ENCODE peak calls at places on chromosomes 4 and X, in ten cellular contexts. B is RWPE1, L is neural progenitor cell, N is MM.1S, P is PC-9, J is fibroblast of mammary gland, U is kidney epithelial cell, S is thoracic aorta, R is right lobe of liver, E is GM13977. A is an unnamed sample.

GRCh38 chrX:56968980-56969379 is 26.4 kb downstream of the SPIN3 start:
- DNase-seq in P (no peak), E (no peak), U (no peak), B (no peak), L (no peak), S (no peak), N (no peak), J (no peak), R (no peak), A (no peak)

GRCh38 chr4:151418385-151418784 is 9.4 kb downstream of the FHIP1A start:
- DNase-seq in E (no peak), S (no peak), J (peak; percentile 88), B (peak; percentile 65), R (no peak), L (no peak), P (peak; percentile 80), U (peak; percentile 82), N (no peak), A (no peak)

GRCh38 chrX:2698604-2699003 is 7.5 kb downstream of the CD99 start:
- DNase-seq in P (peak; percentile 98), N (no peak), B (peak; percentile 41), U (no peak), L (no peak), J (no peak), R (no peak), E (no peak), S (no peak), A (no peak)

GRCh38 chr4:70688795-70689231 is 481 bp downstream of the UTP3 start:
- DNase-seq in E (no peak), N (no peak), U (no peak), L (peak; percentile 17), B (peak; percentile 3), S (no peak), J (no peak), P (no peak), R (no peak), A (no peak)

GRCh38 chrX:34654939-34655338 is 2.1 kb downstream of the TMEM47 start:
- DNase-seq in N (no peak), S (no peak), P (no peak), E (no peak), J (no peak), R (no peak), U (no peak), L (peak; percentile 47), B (no peak), A (no peak)

GRCh38 chr4:123833156-123833555 is 436.6 kb downstream of the SPRY1 start:
- DNase-seq in R (no peak), S (no peak), E (no peak), L (no peak), N (no peak), P (no peak), B (peak; percentile 28), U (no peak), J (peak; percentile 87), A (no peak)

GRCh38 chr4:84968936-84969335 is 2.4 kb upstream of the WDFY3 start:
- DNase-seq in R (no peak), P (no peak), B (no peak), J (peak; percentile 14), L (no peak), S (no peak), U (no peak), N (no peak), E (no peak), A (no peak)

GRCh38 chr4:8168232-8168631 is 9.6 kb upstream of the ABLIM2 start:
- DNase-seq in J (no peak), U (no peak), S (no peak), B (no peak), L (no peak), P (no peak), E (no peak), R (no peak), N (no peak), A (no peak)

GRCh38 chr4:76083386-76083785 is 8.9 kb downstream of the ART3 start:
- DNase-seq in S (no peak), R (no peak), E (no peak), N (no peak), P (no peak), U (no peak), J (no peak), B (no peak), L (no peak), A (no peak)

GRCh38 chr4:178752954-178753525 is 1310.8 kb upstream of the AGA start:
- DNase-seq in R (no peak), S (no peak), U (no peak), N (no peak), B (no peak), J (no peak), P (no peak), L (peak; percentile 80), E (no peak), A (no peak)

GRCh38 chr4:110486226-110486625 is 10.3 kb downstream of the ENPEP start:
- DNase-seq in P (no peak), J (no peak), R (no peak), B (no peak), L (no peak), N (no peak), S (no peak), U (no peak), E (no peak), A (no peak)

GRCh38 chrX:68894513-68895338 is 65.9 kb downstream of the EFNB1 start:
- DNase-seq in U (no peak), E (no peak), R (no peak), B (peak; percentile 14), J (peak; percentile 20), N (no peak), P (no peak), S (peak; percentile 9), L (peak; percentile 77), A (no peak)

GRCh38 chr4:103168993-103169392 is 29.1 kb downstream of the CENPE start:
- DNase-seq in N (no peak), U (no peak), R (no peak), E (no peak), P (no peak), B (no peak), S (no peak), J (no peak), L (no peak), A (no peak)

GRCh38 chr4:46329118-46329976 is 60.6 kb downstream of the GABRA2 start:
- DNase-seq in B (peak; percentile 14), P (peak; percentile 41), L (peak; percentile 78), E (peak; percentile 3), S (no peak), N (peak; percentile 74), R (no peak), U (peak; percentile 10), J (peak; percentile 44), A (peak; percentile 39)

GRCh38 chrX:23103546-23103945 is 103.8 kb downstream of the DDX53 start:
- DNase-seq in U (no peak), P (no peak), N (no peak), J (no peak), S (no peak), B (no peak), R (no peak), E (no peak), L (peak; percentile 1), A (no peak)
- TF ChIP-seq CTCF in U (no peak), P (no peak), N (no peak), J (no peak), S (no peak), B (no peak), R (no peak), E (no peak), L (peak; percentile 17), A (no peak)

DNA sequence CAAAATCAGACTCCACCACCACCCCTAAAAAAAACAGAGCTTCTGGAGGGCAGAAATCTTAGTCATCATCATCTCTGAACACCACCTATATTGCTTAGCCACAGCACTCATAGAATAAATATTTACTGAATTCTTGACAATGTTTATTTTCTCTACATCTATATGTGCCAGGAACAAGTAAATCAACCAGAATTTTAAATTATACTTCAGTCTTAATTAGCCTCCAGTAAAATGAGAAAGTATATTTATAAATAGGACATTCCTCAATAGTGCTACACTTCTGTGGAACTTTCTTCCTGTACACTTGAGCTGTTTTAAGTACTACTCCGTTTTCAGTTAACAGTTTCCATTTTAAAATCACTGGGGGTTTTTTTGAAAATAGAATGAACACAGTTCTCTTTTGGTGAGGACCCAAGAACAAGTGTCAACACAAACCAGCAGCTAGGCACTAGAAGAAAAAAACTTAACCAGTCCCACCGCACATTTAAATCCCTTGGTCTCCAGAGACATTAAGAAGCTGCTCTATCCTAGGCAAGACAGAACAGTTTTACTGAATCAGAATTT is 25.5 kb downstream of the SMIM14 start:
- DNase-seq in S (no peak), U (no peak), E (no peak), B (no peak), N (no peak), P (peak; percentile 80), J (peak; percentile 38), R (no peak), L (no peak), A (peak; percentile 75)
- TF ChIP-seq CTCF in S (no peak), U (no peak), E (no peak), B (no peak), N (no peak), P (no peak), J (no peak), R (no peak), L (no peak), A (no peak)

DNA sequence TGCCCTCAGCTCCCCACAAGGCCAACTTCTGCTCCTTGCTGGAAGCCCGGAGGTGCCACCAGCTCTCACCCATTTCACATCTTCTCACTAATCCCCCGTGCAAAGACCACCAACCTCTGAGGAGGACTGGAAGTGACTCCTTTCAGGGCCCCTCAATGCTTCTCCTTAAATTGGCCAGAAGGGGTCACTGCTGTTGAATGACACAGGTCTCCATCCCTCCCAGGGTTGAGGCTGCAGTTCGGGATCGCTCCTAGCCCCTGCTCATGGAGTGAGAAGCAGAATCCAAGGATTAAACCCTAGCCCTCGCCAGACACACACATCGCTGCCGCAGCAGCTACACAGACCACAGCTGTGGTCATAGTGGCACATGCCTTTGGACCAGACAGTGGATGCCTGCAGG is 279.5 kb upstream of the TAPT1 start:
- DNase-seq in B (no peak), E (no peak), N (no peak), L (peak; percentile 79), R (no peak), J (peak; percentile 30), S (no peak), U (no peak), P (no peak), A (no peak)
- TF ChIP-seq CTCF in B (no peak), E (no peak), N (peak; percentile 7), L (peak; percentile 68), R (peak; percentile 15), J (peak; percentile 39), S (peak; percentile 8), U (no peak), P (no peak), A (no peak)

GRCh38 chr4:182921608-182922007 is 4.4 kb upstream of the DCTD start:
- DNase-seq in E (no peak), N (no peak), P (no peak), U (no peak), L (no peak), B (no peak), J (no peak), R (no peak), S (no peak), A (no peak)
- TF ChIP-seq CTCF in E (no peak), N (no peak), P (no peak), U (no peak), L (no peak), B (no peak), J (no peak), R (no peak), S (no peak), A (no peak)